ENCODE peak calls at places on chromosomes 12 and 14, in six cellular contexts. O is right cardiac atrium, L is thyroid gland, A is GM23248, E is fibroblast of lung, J is left ventricle myocardium inferior. V is an unnamed sample. For H3K4me1, the result is how much of the 10 kb centered on the place peaks cover.

GRCh38 chr14:77031680-77032482 is 3.4 kb upstream of the IRF2BPL start:
- DNase-seq in O (peak), L (peak), A (peak), E (peak), J (no peak), V (no peak)

GRCh38 chr12:132812631-132813305 is 15.9 kb downstream of the GOLGA3 start:
- DNase-seq in O (no peak), L (no peak), A (peak), E (peak), J (no peak), V (no peak)

GRCh38 chr12:85369365-85370154 is 89.5 kb downstream of the ALX1 start:
- DNase-seq in O (no peak), L (no peak), A (no peak), E (no peak), J (no peak), V (no peak)

GRCh38 chr12:22577667-22578066 is 33.3 kb upstream of the C2CD5 start:
- DNase-seq in O (no peak), L (no peak), A (no peak), E (no peak), J (no peak), V (no peak)

GRCh38 chr12:106633451-106633823 is 50.6 kb downstream of the RFX4 start:
- DNase-seq in O (no peak), L (no peak), A (no peak), E (no peak), J (no peak), V (no peak)

GRCh38 chr14:30296956-30297405 is 262.0 kb upstream of the G2E3 start:
- DNase-seq in O (no peak), L (no peak), A (no peak), E (no peak), J (no peak), V (no peak)

GRCh38 chr12:27013606-27014084 is 539 bp downstream of the TM7SF3 start:
- DNase-seq in O (no peak), L (peak), A (peak), E (peak), J (no peak), V (no peak)

GRCh38 chr12:57005980-57006808 is at the start of gene ZBTB39:
- DNase-seq in O (peak), L (peak), A (peak), E (peak), J (peak), V (peak)

GRCh38 chr12:30047499-30048262 is 263.9 kb upstream of the TMTC1 start:
- DNase-seq in O (peak), L (no peak), A (peak), E (peak), J (no peak), V (no peak)

GRCh38 chr12:66011731-66012130 is 118.8 kb downstream of the LLPH start:
- DNase-seq in O (no peak), L (no peak), A (peak), E (no peak), J (no peak), V (no peak)

GRCh38 chr14:29759521-29760340 is 167.9 kb downstream of the PRKD1 start:
- DNase-seq in O (no peak), L (no peak), A (peak), E (peak), J (no peak), V (no peak)

GRCh38 chr12:76764856-76765255 is 941 bp downstream of the ZDHHC17 start:
- DNase-seq in O (no peak), L (no peak), A (peak), E (peak), J (no peak), V (peak)

GRCh38 chr14:89750909-89751502 is 203.5 kb downstream of the EFCAB11 start:
- DNase-seq in O (no peak), L (no peak), A (no peak), E (no peak), J (no peak), V (no peak)

GRCh38 chr14:89444044-89444443 is 27.0 kb upstream of the FOXN3 start:
- DNase-seq in O (no peak), L (no peak), A (no peak), E (no peak), J (no peak), V (no peak)

GRCh38 chr14:68284333-68284732 is 464.8 kb downstream of the RAD51B start:
- DNase-seq in O (no peak), L (no peak), A (peak), E (no peak), J (no peak), V (no peak)

GRCh38 chr14:76923422-76924362 is 97.5 kb downstream of the LRRC74A start:
- DNase-seq in O (peak), L (no peak), A (no peak), E (no peak), J (no peak), V (no peak)

GRCh38 chr12:64461634-64462414 is 9.9 kb downstream of the TBK1 start:
- DNase-seq in O (no peak), L (no peak), A (peak), E (peak), J (no peak), V (no peak)

GRCh38 chr12:118582863-118583262 is 206.5 kb downstream of the SUDS3 start:
- DNase-seq in O (no peak), L (no peak), A (no peak), E (no peak), J (no peak), V (no peak)

GRCh38 chr12:78035913-78036658 is 205.4 kb downstream of the NAV3 start:
- DNase-seq in O (peak), L (no peak), A (no peak), E (peak), J (no peak), V (no peak)

GRCh38 chr14:21042918-21043317 is 756 bp downstream of the RNASE7 start:
- DNase-seq in O (no peak), L (no peak), A (no peak), E (no peak), J (no peak), V (no peak)

GRCh38 chr12:93163260-93164036 is 214.3 kb upstream of the NUDT4 start:
- DNase-seq in O (no peak), L (no peak), A (peak), E (peak), J (no peak), V (no peak)

GRCh38 chr12:26281320-26281719 is 85.9 kb downstream of the SSPN start:
- DNase-seq in O (peak), L (no peak), A (peak), E (peak), J (no peak), V (no peak)

GRCh38 chr12:104219908-104220404 is 4.4 kb downstream of the TXNRD1 start:
- DNase-seq in O (peak), L (no peak), A (peak), E (peak), J (no peak), V (peak)

GRCh38 chr12:108677381-108677780 is 43.7 kb upstream of the SELPLG start:
- DNase-seq in O (no peak), L (no peak), A (no peak), E (no peak), J (no peak), V (no peak)

GRCh38 chr14:74220991-74221390 is 18.3 kb upstream of the VSX2 start:
- DNase-seq in O (no peak), L (no peak), A (no peak), E (no peak), J (no peak), V (no peak)

GRCh38 chr12:102631274-102631673 is 150.9 kb upstream of the IGF1 start:
- DNase-seq in O (no peak), L (no peak), A (peak), E (peak), J (no peak), V (no peak)

GRCh38 chr12:46484396-46485061 is 112.0 kb upstream of the SLC38A2 start:
- DNase-seq in O (no peak), L (no peak), A (no peak), E (no peak), J (no peak), V (no peak)

GRCh38 chr14:52948039-52948438 is 2.8 kb downstream of the FERMT2 start:
- DNase-seq in O (no peak), L (no peak), A (no peak), E (no peak), J (no peak), V (no peak)

GRCh38 chr14:32938719-32939253 is at the start of gene NPAS3:
- DNase-seq in O (peak), L (no peak), A (peak), E (no peak), J (peak), V (no peak)

GRCh38 chr12:52443966-52444365 is 8.0 kb downstream of the KRT6B start:
- DNase-seq in O (no peak), L (no peak), A (no peak), E (no peak), J (no peak), V (no peak)

GRCh38 chr12:57133916-57134315 is 5.6 kb downstream of the LRP1 start:
- DNase-seq in O (peak), L (no peak), A (peak), E (no peak), J (peak), V (no peak)

GRCh38 chr14:54219281-54220121 is 177.3 kb upstream of the CDKN3 start:
- DNase-seq in O (peak), L (no peak), A (peak), E (no peak), J (no peak), V (no peak)

GRCh38 chr12:53230971-53231858 is 794 bp downstream of the RARG start:
- DNase-seq in O (no peak), L (peak), A (peak), E (no peak), J (no peak), V (no peak)

GRCh38 chr14:103444837-103445524 is 59.8 kb downstream of the MARK3 start:
- DNase-seq in O (no peak), L (no peak), A (no peak), E (peak), J (no peak), V (no peak)
- H3K4me1 ChIP-seq in O (under half), L (under half), A (under half), E (under half), J (half or more), V (under half)

GRCh38 chr12:129772463-129773169 is 131.2 kb downstream of the TMEM132D start:
- DNase-seq in O (no peak), L (no peak), A (no peak), E (no peak), J (no peak), V (no peak)
- H3K27ac ChIP-seq in O (no peak), L (no peak), A (no peak), E (no peak), J (no peak), V (no peak)

GRCh38 chr12:24708029-24708428 is 240.9 kb downstream of the BCAT1 start:
- DNase-seq in O (no peak), L (no peak), A (no peak), E (no peak), J (no peak), V (no peak)
- H3K4me3 ChIP-seq in O (no peak), L (no peak), A (no peak), E (no peak), J (no peak), V (no peak)

GRCh38 chr12:851913-852312 is 97.6 kb downstream of the RAD52 start:
- DNase-seq in O (no peak), L (no peak), A (peak), E (peak), J (no peak), V (no peak)
- H3K4me1 ChIP-seq in O (under half), L (under half), A (under half), E (under half), J (half or more), V (under half)

GRCh38 chr14:100145682-100146464 is 13.6 kb downstream of the DEGS2 start:
- DNase-seq in O (no peak), L (no peak), A (no peak), E (no peak), J (no peak), V (no peak)
- H3K27ac ChIP-seq in O (no peak), L (no peak), A (no peak), E (no peak), J (no peak), V (no peak)

GRCh38 chr12:12555656-12556055 is 7.0 kb downstream of the DUSP16 start:
- DNase-seq in O (no peak), L (no peak), A (no peak), E (no peak), J (no peak), V (no peak)

GRCh38 chr12:12560587-12561304 is 1.9 kb downstream of the DUSP16 start:
- DNase-seq in O (no peak), L (peak), A (peak), E (peak), J (no peak), V (peak)

GRCh38 chr12:12558291-12558690 is 4.4 kb downstream of the DUSP16 start:
- DNase-seq in O (no peak), L (no peak), A (no peak), E (no peak), J (no peak), V (no peak)

GRCh38 chr12:12559699-12560296 is 2.9 kb downstream of the DUSP16 start:
- DNase-seq in O (no peak), L (no peak), A (no peak), E (no peak), J (no peak), V (no peak)

GRCh38 chr12:12557733-12558132 is 4.9 kb downstream of the DUSP16 start:
- DNase-seq in O (no peak), L (no peak), A (no peak), E (no peak), J (no peak), V (no peak)
- H3K4me3 ChIP-seq in O (no peak), L (no peak), A (no peak), E (no peak), J (no peak), V (no peak)

DNA sequence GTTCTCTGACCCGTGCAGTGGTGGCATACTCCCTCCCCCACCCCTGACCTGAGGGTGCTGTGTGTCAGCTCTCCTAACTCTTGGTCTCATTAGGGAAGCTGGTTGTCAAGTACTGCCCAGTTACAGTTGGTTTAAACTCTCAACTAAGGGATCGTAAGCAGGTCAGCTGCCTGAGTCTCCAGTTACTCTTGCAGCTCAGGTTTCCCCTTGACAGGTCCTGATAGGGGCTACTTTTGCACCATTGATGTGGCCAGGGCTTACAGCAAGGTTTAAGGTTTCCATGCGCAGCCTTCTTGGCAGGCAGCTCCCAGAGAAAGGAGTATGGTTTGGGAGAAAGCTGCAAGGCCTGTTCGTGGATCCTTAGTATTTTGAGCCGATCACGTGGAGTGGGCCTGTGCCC is 74.5 kb downstream of the ETV6 start:
- DNase-seq in O (no peak), L (no peak), A (no peak), E (no peak), J (no peak), V (no peak)
- H3K4me1 ChIP-seq in O (under half), L (under half), A (under half), E (under half), J (half or more), V (under half)

DNA sequence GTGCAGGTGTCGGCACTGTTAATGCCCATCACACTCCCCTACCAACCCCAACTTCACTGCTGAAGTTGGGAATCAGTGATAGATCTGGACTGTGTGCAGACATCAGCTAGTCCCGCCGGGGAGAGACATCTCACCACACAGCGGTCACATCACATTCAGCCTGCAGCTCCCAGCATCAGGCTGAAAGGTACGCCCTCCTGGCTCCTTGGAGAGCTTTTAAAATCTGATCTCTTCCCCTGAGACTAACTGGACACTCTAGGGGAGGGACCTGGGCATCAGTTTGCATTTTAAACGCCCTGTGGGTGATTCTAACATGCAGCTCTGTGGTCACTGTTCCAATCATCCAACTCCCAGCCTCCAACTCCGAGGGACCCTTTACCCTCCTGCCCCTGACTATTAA is 58.4 kb downstream of the CCDC85C start:
- DNase-seq in O (no peak), L (no peak), A (no peak), E (no peak), J (no peak), V (no peak)
- H3K27ac ChIP-seq in O (no peak), L (no peak), A (no peak), E (no peak), J (no peak), V (no peak)

V was measured in effector memory CD4-positive, alpha-beta T cell.